ENCODE peak calls at places on chromosome 10, in four cellular contexts. P is astrocyte of the spinal cord, C is H9, Z is fibroblast of the aortic adventitia. H is an unnamed sample.

GRCh38 chr10:29646238-29646902 is 11.6 kb upstream of the SVIL start:
- DNase-seq in C (no peak), P (peak; percentile 58), Z (peak; percentile 97), H (no peak)

GRCh38 chr10:115802911-115803310 is 470.1 kb downstream of the GFRA1 start:
- DNase-seq in P (no peak), C (no peak), Z (no peak), H (no peak)

GRCh38 chr10:119020627-119020946 is 8.9 kb upstream of the NANOS1 start:
- DNase-seq in P (no peak), Z (peak; percentile 38), C (no peak), H (peak; percentile 49)

GRCh38 chr10:16999665-17000451 is 129.8 kb downstream of the CUBN start:
- DNase-seq in C (no peak), P (peak; percentile 81), Z (peak; percentile 51), H (no peak)

GRCh38 chr10:67665491-67665890 is 30.5 kb downstream of the CTNNA3 start:
- DNase-seq in C (no peak), Z (no peak), P (no peak), H (no peak)

GRCh38 chr10:66365686-66366085 is 560.1 kb upstream of the LRRTM3 start:
- DNase-seq in C (no peak), Z (no peak), P (peak; percentile 54), H (no peak)

GRCh38 chr10:49735848-49736563 is 26.1 kb downstream of the OGDHL start:
- DNase-seq in C (no peak), P (no peak), Z (no peak), H (no peak)

GRCh38 chr10:96655577-96656213 is 64.6 kb downstream of the PIK3AP1 start:
- DNase-seq in P (no peak), C (no peak), Z (no peak), H (no peak)

GRCh38 chr10:90181251-90181691 is 479.9 kb downstream of the KIF20B start:
- DNase-seq in P (no peak), C (no peak), Z (peak; percentile 93), H (no peak)

GRCh38 chr10:14953452-14954000 is 370 bp downstream of the DCLRE1C start:
- DNase-seq in P (peak; percentile 70), Z (peak; percentile 68), C (no peak), H (no peak)

GRCh38 chr10:85847085-85847484 is 519.5 kb downstream of the GRID1 start:
- DNase-seq in C (no peak), P (no peak), Z (no peak), H (no peak)

GRCh38 chr10:91163269-91163708 is 57.2 kb upstream of the PCGF5 start:
- DNase-seq in P (peak; percentile 64), C (peak; percentile 61), Z (peak; percentile 60), H (peak; percentile 72)

GRCh38 chr10:28981007-28981406 is 303.7 kb downstream of the BAMBI start:
- DNase-seq in C (no peak), Z (no peak), P (no peak), H (no peak)

GRCh38 chr10:110931769-110932381 is 12.5 kb downstream of the SHOC2 start:
- DNase-seq in C (no peak), P (no peak), Z (no peak), H (no peak)

GRCh38 chr10:104925232-104925851 is 284.3 kb downstream of the SORCS3 start:
- DNase-seq in Z (peak; percentile 37), C (peak; percentile 54), P (peak; percentile 26), H (no peak)

GRCh38 chr10:130454543-130455000 is 318.4 kb downstream of the GLRX3 start:
- DNase-seq in P (no peak), C (no peak), Z (no peak), H (peak; percentile 29)

GRCh38 chr10:71434760-71435394 is 38.2 kb downstream of the CDH23 start:
- DNase-seq in C (peak; percentile 25), Z (no peak), P (no peak), H (no peak)

GRCh38 chr10:103619424-103620356 is 126.2 kb downstream of the NEURL1 start:
- DNase-seq in C (no peak), P (no peak), Z (no peak), H (no peak)

GRCh38 chr10:91694170-91694794 is 61.4 kb upstream of the PPP1R3C start:
- DNase-seq in C (no peak), P (peak; percentile 40), Z (peak; percentile 62), H (no peak)

GRCh38 chr10:102660891-102661613 is 16.8 kb downstream of the TRIM8 start:
- DNase-seq in C (peak; percentile 55), Z (peak; percentile 55), P (peak; percentile 59), H (no peak)

GRCh38 chr10:131311661-131312260 is at the start of gene TCERG1L:
- DNase-seq in Z (no peak), P (no peak), C (peak; percentile 61), H (no peak)

GRCh38 chr10:103982639-103983038 is 15.7 kb downstream of the SLK start:
- DNase-seq in P (no peak), C (peak; percentile 72), Z (no peak), H (no peak)

GRCh38 chr10:18117272-18117671 is 23.0 kb upstream of the CACNB2 start:
- DNase-seq in C (no peak), P (no peak), Z (no peak), H (no peak)

GRCh38 chr10:22816298-22816653 is 101.9 kb upstream of the PIP4K2A start:
- DNase-seq in Z (peak; percentile 88), P (peak; percentile 93), C (no peak), H (no peak)

GRCh38 chr10:119263966-119264621 is 56.7 kb downstream of the GRK5 start:
- DNase-seq in P (no peak), C (no peak), Z (peak; percentile 58), H (no peak)

GRCh38 chr10:29617880-29618340 is 16.9 kb downstream of the SVIL start:
- DNase-seq in Z (peak; percentile 60), C (no peak), P (no peak), H (no peak)

GRCh38 chr10:2202401-2202800 is 465.1 kb upstream of the ADARB2 start:
- DNase-seq in C (peak; percentile 48), Z (no peak), P (no peak), H (no peak)

GRCh38 chr10:20670569-20670968 is 226.5 kb downstream of the NEBL start:
- DNase-seq in Z (no peak), C (no peak), P (no peak), H (no peak)

GRCh38 chr10:49647554-49647953 is 31.9 kb upstream of the C10orf53 start:
- DNase-seq in C (no peak), Z (no peak), P (no peak), H (no peak)

GRCh38 chr10:17547026-17547425 is 70.1 kb downstream of the HACD1 start:
- DNase-seq in P (peak; percentile 27), Z (peak; percentile 20), C (no peak), H (no peak)

GRCh38 chr10:48694371-48695030 is 9.8 kb downstream of the WDFY4 start:
- DNase-seq in P (no peak), Z (no peak), C (no peak), H (peak; percentile 50)

GRCh38 chr10:34906021-34906965 is 91.2 kb upstream of the PARD3 start:
- DNase-seq in C (peak; percentile 74), Z (no peak), P (peak; percentile 75), H (no peak)

GRCh38 chr10:28833313-28833712 is 156.0 kb downstream of the BAMBI start:
- DNase-seq in Z (no peak), P (no peak), C (no peak), H (no peak)

GRCh38 chr10:14712991-14713422 is 61.7 kb downstream of the FAM107B start:
- DNase-seq in P (peak; percentile 26), C (no peak), Z (peak; percentile 30), H (no peak)

GRCh38 chr10:113222207-113222606 is 272.2 kb downstream of the TCF7L2 start:
- DNase-seq in P (no peak), Z (no peak), C (no peak), H (no peak)

DNA sequence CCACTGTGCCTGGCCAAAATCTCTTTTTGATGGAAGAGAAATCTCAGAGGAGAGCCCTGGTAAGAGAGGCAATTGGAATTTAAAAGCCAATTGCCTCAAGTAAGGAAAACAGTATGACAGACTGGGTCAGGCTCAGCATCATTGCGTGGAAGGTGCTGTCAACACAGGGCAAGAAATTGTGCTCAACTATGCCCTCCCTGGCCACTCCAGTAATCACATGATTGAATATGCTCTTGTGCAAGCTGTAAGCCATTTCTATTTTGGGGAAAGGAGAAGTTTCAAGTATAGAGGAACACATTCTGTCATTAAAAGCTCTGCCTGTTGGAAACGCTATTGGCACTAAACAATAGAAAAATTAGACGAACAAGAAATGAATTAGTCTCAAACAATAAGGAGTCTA is 1127.7 kb downstream of the REEP3 start:
- DNase-seq in Z (no peak), P (no peak), C (peak; percentile 36), H (no peak)
- TF ChIP-seq CTCF in Z (no peak), P (no peak), C (peak; percentile 52), H (peak; percentile 36)

DNA sequence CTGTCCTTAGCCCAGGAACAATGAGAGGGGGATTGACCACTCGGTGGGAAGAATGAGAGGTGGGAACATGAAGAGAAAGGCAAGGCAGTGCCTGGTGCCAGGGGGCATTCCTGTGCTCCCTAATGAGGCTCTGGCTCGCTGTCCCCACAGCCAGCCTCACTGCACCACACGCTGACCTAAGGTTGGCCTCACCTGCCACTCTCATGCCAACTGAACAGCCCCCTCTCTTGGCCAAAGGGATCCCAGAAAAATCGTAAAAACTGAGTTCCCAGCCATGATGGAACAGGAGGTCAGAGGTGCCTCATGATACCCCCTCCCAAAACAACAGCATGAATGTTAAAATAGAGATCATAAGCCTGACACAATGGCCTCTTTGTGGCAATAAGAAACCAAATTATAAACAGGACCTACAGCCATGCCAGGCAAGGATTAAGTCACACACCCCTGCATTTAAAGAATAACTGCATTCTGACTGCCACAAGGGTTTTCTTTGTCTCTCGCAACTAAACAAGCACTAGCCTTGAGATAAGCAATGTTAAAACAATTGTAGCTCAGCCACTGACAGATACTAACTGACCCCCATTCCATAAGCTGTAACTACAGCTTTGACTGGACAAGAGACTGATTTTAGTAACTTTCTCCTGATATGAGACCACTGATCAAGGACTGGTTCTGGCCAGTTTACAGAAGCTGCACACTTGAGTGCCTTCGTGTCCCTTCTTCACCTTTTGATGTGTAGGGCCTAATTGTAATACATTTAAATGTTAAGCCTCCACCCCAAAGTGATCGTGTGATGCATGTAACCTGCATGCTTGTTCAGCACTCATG is 149.2 kb downstream of the SH2D4B start:
- DNase-seq in P (no peak), C (no peak), Z (no peak), H (no peak)
- TF ChIP-seq CTCF in P (no peak), C (peak; percentile 34), Z (no peak), H (no peak)

DNA sequence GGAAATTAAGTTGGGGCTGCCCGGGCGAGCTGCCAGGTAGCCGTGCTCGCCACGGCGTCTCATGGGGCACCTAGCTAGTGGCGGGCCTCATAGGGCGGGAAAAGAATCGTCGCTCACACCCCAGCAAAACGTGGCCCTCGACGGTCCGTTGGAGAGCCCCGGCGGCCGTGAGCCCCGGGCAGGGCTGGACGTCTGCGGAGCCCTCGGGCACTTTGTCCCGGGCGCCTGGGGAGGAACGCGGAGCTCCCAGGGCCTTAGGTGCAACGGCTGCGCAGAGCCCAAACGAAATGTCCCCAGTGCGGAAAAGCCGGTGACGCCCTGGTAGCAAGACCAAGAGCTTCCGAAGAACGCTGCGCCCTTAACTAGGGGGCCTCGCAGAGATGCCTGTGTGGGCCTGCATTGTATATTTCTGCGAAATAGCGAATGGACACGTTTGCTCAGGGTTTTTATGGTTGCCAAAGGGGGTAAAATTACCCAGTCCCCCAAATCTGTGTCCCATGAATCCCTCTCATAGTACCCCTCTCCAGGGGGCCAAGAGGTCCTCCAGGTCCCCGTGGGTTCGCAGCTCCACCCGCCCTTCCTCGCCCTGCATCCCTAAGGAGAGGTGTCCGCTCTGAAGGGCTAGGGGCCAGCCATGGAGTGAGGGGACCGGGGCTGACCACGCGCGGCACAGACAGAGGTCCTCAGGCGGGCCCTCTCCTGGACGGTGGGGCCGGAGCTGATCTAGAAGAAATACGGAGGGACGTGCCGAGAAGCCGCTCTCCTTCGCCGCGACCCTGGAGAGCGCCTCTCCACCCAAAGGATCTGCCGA is 1.0 kb upstream of the SFMBT2 start:
- DNase-seq in C (peak; percentile 52), P (no peak), Z (no peak), H (no peak)
- TF ChIP-seq CTCF in C (no peak), P (no peak), Z (no peak), H (no peak)

GRCh38 chr10:76301950-76302349 is 870.5 kb downstream of the LRMDA start:
- DNase-seq in Z (no peak), P (peak; percentile 33), C (no peak), H (no peak)
- TF ChIP-seq CTCF in Z (no peak), P (peak; percentile 27), C (peak; percentile 43), H (peak; percentile 34)

H was measured in type B pancreatic cell.